ENCODE peak calls at places on chromosomes 11 and 22, in four cellular contexts. One of them, this sample, is unnamed.

GRCh38 chr11:561148-562003 is 606 bp downstream of the RASSF7 start:
- DNase-seq in ACHN: peak; percentile 78
- DNase-seq in LoVo: peak; percentile 90
- DNase-seq in cardiac fibroblast: no peak
- DNase-seq in this sample: no peak

GRCh38 chr22:42792909-42793847 is 63.9 kb downstream of the ARFGAP3 start:
- DNase-seq in ACHN: no peak
- DNase-seq in LoVo: no peak
- DNase-seq in cardiac fibroblast: no peak
- DNase-seq in this sample: no peak

GRCh38 chr11:396948-397548 is 3.0 kb downstream of the PKP3 start:
- DNase-seq in cardiac fibroblast: peak; percentile 49
- DNase-seq in LoVo: no peak
- DNase-seq in ACHN: peak; percentile 83
- DNase-seq in this sample: no peak

GRCh38 chr11:34343153-34343552 is 14.7 kb downstream of the ABTB2 start:
- DNase-seq in ACHN: peak; percentile 96
- DNase-seq in LoVo: peak; percentile 53
- DNase-seq in cardiac fibroblast: peak; percentile 86
- DNase-seq in this sample: no peak

GRCh38 chr11:44032304-44033085 is 15.3 kb upstream of the ACCSL start:
- DNase-seq in ACHN: no peak
- DNase-seq in LoVo: no peak
- DNase-seq in cardiac fibroblast: peak; percentile 91
- DNase-seq in this sample: no peak

GRCh38 chr11:14376920-14377319 is 17.9 kb upstream of the RRAS2 start:
- DNase-seq in LoVo: no peak
- DNase-seq in cardiac fibroblast: no peak
- DNase-seq in ACHN: no peak
- DNase-seq in this sample: no peak

GRCh38 chr11:76661835-76662434 is 8.6 kb downstream of the LRRC32 start:
- DNase-seq in LoVo: no peak
- DNase-seq in cardiac fibroblast: peak; percentile 23
- DNase-seq in ACHN: no peak
- DNase-seq in this sample: no peak

GRCh38 chr11:134043821-134044420 is 25.0 kb upstream of the JAM3 start:
- DNase-seq in LoVo: no peak
- DNase-seq in cardiac fibroblast: no peak
- DNase-seq in ACHN: no peak
- DNase-seq in this sample: no peak

GRCh38 chr11:61930936-61931335 is 13.6 kb upstream of the RAB3IL1 start:
- DNase-seq in ACHN: no peak
- DNase-seq in cardiac fibroblast: no peak
- DNase-seq in LoVo: no peak
- DNase-seq in this sample: no peak

GRCh38 chr22:30781271-30781875 is 86.7 kb downstream of the OSBP2 start:
- DNase-seq in cardiac fibroblast: no peak
- DNase-seq in LoVo: no peak
- DNase-seq in ACHN: no peak
- DNase-seq in this sample: no peak

GRCh38 chr11:46247664-46248063 is 29.8 kb upstream of the CREB3L1 start:
- DNase-seq in cardiac fibroblast: peak; percentile 79
- DNase-seq in ACHN: peak; percentile 71
- DNase-seq in LoVo: peak; percentile 71
- DNase-seq in this sample: peak; percentile 80

GRCh38 chr11:75233688-75234295 is 6.8 kb upstream of the TPBGL start:
- DNase-seq in LoVo: peak; percentile 44
- DNase-seq in ACHN: peak; percentile 64
- DNase-seq in cardiac fibroblast: peak; percentile 74
- DNase-seq in this sample: peak; percentile 73

GRCh38 chr11:113935858-113936257 is 31.3 kb downstream of the HTR3B start:
- DNase-seq in ACHN: no peak
- DNase-seq in LoVo: no peak
- DNase-seq in cardiac fibroblast: no peak
- DNase-seq in this sample: no peak

GRCh38 chr11:121581607-121582006 is 128.8 kb upstream of the SORL1-AS1 start:
- DNase-seq in cardiac fibroblast: no peak
- DNase-seq in LoVo: no peak
- DNase-seq in ACHN: no peak
- DNase-seq in this sample: no peak

GRCh38 chr11:2444301-2445106 is at the start of the genes KCNQ1 and TRPM5:
- DNase-seq in LoVo: peak; percentile 77
- DNase-seq in cardiac fibroblast: no peak
- DNase-seq in ACHN: peak; percentile 47
- DNase-seq in this sample: peak; percentile 88

GRCh38 chr11:87597696-87598095 is 560.0 kb downstream of the TMEM135 start:
- DNase-seq in LoVo: no peak
- DNase-seq in ACHN: no peak
- DNase-seq in cardiac fibroblast: no peak
- DNase-seq in this sample: no peak

GRCh38 chr11:126340960-126341709 is 14.4 kb upstream of the ST3GAL4 start:
- DNase-seq in cardiac fibroblast: no peak
- DNase-seq in LoVo: no peak
- DNase-seq in ACHN: no peak
- DNase-seq in this sample: no peak

GRCh38 chr11:79600747-79601146 is 159.9 kb upstream of the TENM4 start:
- DNase-seq in ACHN: no peak
- DNase-seq in LoVo: no peak
- DNase-seq in cardiac fibroblast: no peak
- DNase-seq in this sample: no peak

GRCh38 chr22:42623756-42624446 is 9.2 kb upstream of the POLDIP3 start:
- DNase-seq in ACHN: no peak
- DNase-seq in LoVo: no peak
- DNase-seq in cardiac fibroblast: no peak
- DNase-seq in this sample: no peak

GRCh38 chr22:38207898-38208432 is 6.2 kb downstream of the MAFF start:
- DNase-seq in cardiac fibroblast: no peak
- DNase-seq in ACHN: no peak
- DNase-seq in LoVo: no peak
- DNase-seq in this sample: peak; percentile 25

GRCh38 chr11:58142781-58143180 is 17.5 kb upstream of the OR9I1 start:
- DNase-seq in ACHN: no peak
- DNase-seq in LoVo: no peak
- DNase-seq in cardiac fibroblast: no peak
- DNase-seq in this sample: no peak

GRCh38 chr11:132068556-132068955 is 698.1 kb downstream of the NTM start:
- DNase-seq in cardiac fibroblast: no peak
- DNase-seq in LoVo: no peak
- DNase-seq in ACHN: no peak
- DNase-seq in this sample: no peak

GRCh38 chr11:96321066-96321465 is 21.9 kb downstream of the MAML2 start:
- DNase-seq in ACHN: no peak
- DNase-seq in LoVo: no peak
- DNase-seq in cardiac fibroblast: no peak
- DNase-seq in this sample: no peak

GRCh38 chr22:50530857-50531545 is 1.2 kb upstream of the TYMP start:
- DNase-seq in cardiac fibroblast: peak; percentile 85
- DNase-seq in ACHN: peak; percentile 84
- DNase-seq in LoVo: peak; percentile 84
- DNase-seq in this sample: peak; percentile 84